ENCODE peak calls at places on chromosome 1, in six cellular contexts. U is IMR-90, X is ELF-1, S is iPS-NIHi11, M is A172, B is T47D. R is an unnamed sample.

GRCh38 chr1:73205294-73205973 is 923.1 kb upstream of the NEGR1 start:
- DNase-seq in U (no peak), X (peak; percentile 40), S (peak; percentile 52), M (no peak), B (no peak), R (peak; percentile 15)

GRCh38 chr1:39575191-39576015 is 1.2 kb downstream of the PABPC4 start:
- DNase-seq in U (peak; percentile 81), X (peak; percentile 45), S (peak; percentile 52), M (no peak), B (no peak), R (no peak)

GRCh38 chr1:3817821-3818597 is 21.7 kb upstream of the LRRC47 start:
- DNase-seq in U (no peak), X (no peak), S (no peak), M (no peak), B (no peak), R (no peak)

GRCh38 chr1:60461889-60462595 is 388.5 kb upstream of the C1orf87 start:
- DNase-seq in U (no peak), X (peak; percentile 27), S (no peak), M (no peak), B (no peak), R (no peak)

GRCh38 chr1:225896937-225897549 is 8.1 kb upstream of the LEFTY1 start:
- DNase-seq in U (peak; percentile 34), X (no peak), S (peak; percentile 40), M (peak; percentile 74), B (peak; percentile 75), R (no peak)

GRCh38 chr1:239633432-239633831 is 247.1 kb downstream of the CHRM3 start:
- DNase-seq in U (no peak), X (peak; percentile 23), S (peak; percentile 22), M (no peak), B (no peak), R (peak; percentile 15)

GRCh38 chr1:37561794-37562132 is 5.0 kb downstream of the DNALI1 start:
- DNase-seq in U (peak; percentile 22), X (peak; percentile 46), S (peak; percentile 60), M (peak; percentile 6), B (no peak), R (peak; percentile 20)

GRCh38 chr1:84502892-84503291 is 3.3 kb upstream of the SPATA1 start:
- DNase-seq in U (no peak), X (no peak), S (no peak), M (no peak), B (no peak), R (no peak)